ENCODE peak calls at places on chromosomes 7 and 10, in eight cellular contexts. I is psoas muscle, U is neural crest cell, J is progenitor cell of endocrine pancreas, E is GM10248, N is astrocyte of the spinal cord, M is Panc1, S is GM13976. T is an unnamed sample.

GRCh38 chr7:115232041-115232440 is 310.1 kb downstream of the MDFIC start:
- DNase-seq in N (peak), U (no peak), J (no peak), I (no peak), S (no peak), M (no peak), E (no peak), T (no peak)

GRCh38 chr10:121159670-121160069 is 308.5 kb downstream of the WDR11 start:
- DNase-seq in E (no peak), S (no peak), N (no peak), U (no peak), J (no peak), I (no peak), M (no peak), T (no peak)

GRCh38 chr7:51113962-51114361 is 202.6 kb downstream of the COBL start:
- DNase-seq in E (no peak), N (no peak), M (no peak), S (no peak), J (no peak), I (no peak), U (no peak), T (no peak)

GRCh38 chr10:48234807-48235206 is 39.7 kb downstream of the FRMPD2 start:
- DNase-seq in S (no peak), E (no peak), I (no peak), N (no peak), M (no peak), J (no peak), U (no peak), T (no peak)

GRCh38 chr7:96596120-96596826 is 113.4 kb downstream of the SEM1 start:
- DNase-seq in U (no peak), I (no peak), N (no peak), S (no peak), J (no peak), E (no peak), M (peak), T (no peak)

GRCh38 chr10:57692255-57692980 is 575.3 kb downstream of the IPMK start:
- DNase-seq in S (no peak), M (no peak), E (no peak), I (no peak), N (peak), U (no peak), J (no peak), T (no peak)

GRCh38 chr7:94394399-94395140 is at the start of gene COL1A2:
- DNase-seq in M (no peak), J (peak), N (peak), S (peak), U (peak), I (peak), E (peak), T (peak)

GRCh38 chr7:20778063-20778721 is 8.5 kb downstream of the SP8 start:
- DNase-seq in J (peak), I (peak), E (peak), M (no peak), N (no peak), U (peak), S (peak), T (peak)

GRCh38 chr7:157140118-157140905 is 1.6 kb downstream of the UBE3C start:
- DNase-seq in E (no peak), I (no peak), N (no peak), J (no peak), M (no peak), S (no peak), U (no peak), T (no peak)

GRCh38 chr10:52268790-52269189 is 45.3 kb upstream of the DKK1 start:
- DNase-seq in E (no peak), S (no peak), U (no peak), J (no peak), N (no peak), I (no peak), M (no peak), T (no peak)

GRCh38 chr7:29815181-29816105 is 9.1 kb downstream of the WIPF3 start:
- DNase-seq in M (no peak), S (no peak), E (no peak), N (no peak), U (no peak), J (no peak), I (no peak), T (no peak)

GRCh38 chr7:99293650-99294049 is 21.0 kb downstream of the MYH16 start:
- DNase-seq in S (no peak), E (no peak), J (no peak), M (no peak), U (no peak), I (no peak), N (no peak), T (no peak)

GRCh38 chr7:50397971-50398324 is 52.2 kb downstream of the FIGNL1 start:
- DNase-seq in I (no peak), J (no peak), E (no peak), S (no peak), M (no peak), U (no peak), N (no peak), T (no peak)

GRCh38 chr7:38321050-38321449 is 47.6 kb upstream of the TARP start:
- DNase-seq in S (no peak), E (no peak), N (no peak), J (no peak), I (no peak), M (no peak), U (no peak), T (no peak)

GRCh38 chr10:79930751-79931150 is 18.2 kb downstream of the SFTPD start:
- DNase-seq in I (no peak), J (no peak), S (no peak), U (no peak), M (no peak), E (no peak), N (no peak), T (no peak)

GRCh38 chr10:79070611-79071534 is 2.1 kb downstream of the ZMIZ1 start:
- DNase-seq in U (peak), I (peak), E (no peak), N (peak), S (no peak), M (no peak), J (peak), T (peak)

GRCh38 chr10:47397256-47397655 is 13.2 kb upstream of the ZNF488 start:
- DNase-seq in M (no peak), I (no peak), J (no peak), N (no peak), U (no peak), E (no peak), S (no peak), T (no peak)

GRCh38 chr10:31582365-31583052 is 263.5 kb downstream of the ZEB1 start:
- DNase-seq in M (no peak), S (no peak), E (no peak), J (no peak), I (no peak), N (peak), U (no peak), T (no peak)

GRCh38 chr7:92904292-92905131 is 68.1 kb upstream of the CDK6 start:
- DNase-seq in S (peak), E (peak), J (no peak), N (peak), M (peak), U (no peak), I (no peak), T (no peak)

GRCh38 chr10:21535494-21535818 is 1.4 kb downstream of the MLLT10 start:
- DNase-seq in I (no peak), S (no peak), N (peak), M (no peak), J (no peak), U (no peak), E (no peak), T (no peak)

GRCh38 chr7:80183900-80184685 is 49.5 kb downstream of the GNAI1 start:
- DNase-seq in I (no peak), S (no peak), U (no peak), J (no peak), E (no peak), M (no peak), N (no peak), T (no peak)

GRCh38 chr10:103666109-103666508 is 172.6 kb downstream of the NEURL1 start:
- DNase-seq in S (no peak), U (peak), E (no peak), J (no peak), M (no peak), N (no peak), I (no peak), T (no peak)

GRCh38 chr7:36245900-36246299 is 92.8 kb downstream of the EEPD1 start:
- DNase-seq in J (no peak), M (no peak), N (no peak), I (no peak), E (no peak), U (no peak), S (no peak), T (peak)

GRCh38 chr10:79047875-79048638 is 20.7 kb upstream of the ZMIZ1 start:
- DNase-seq in I (peak), J (no peak), S (no peak), N (no peak), U (no peak), M (no peak), E (no peak), T (no peak)

GRCh38 chr10:119614686-119615085 is 17.9 kb upstream of the TIAL1 start:
- DNase-seq in I (no peak), S (no peak), E (no peak), M (no peak), N (no peak), U (no peak), J (no peak), T (no peak)

DNA sequence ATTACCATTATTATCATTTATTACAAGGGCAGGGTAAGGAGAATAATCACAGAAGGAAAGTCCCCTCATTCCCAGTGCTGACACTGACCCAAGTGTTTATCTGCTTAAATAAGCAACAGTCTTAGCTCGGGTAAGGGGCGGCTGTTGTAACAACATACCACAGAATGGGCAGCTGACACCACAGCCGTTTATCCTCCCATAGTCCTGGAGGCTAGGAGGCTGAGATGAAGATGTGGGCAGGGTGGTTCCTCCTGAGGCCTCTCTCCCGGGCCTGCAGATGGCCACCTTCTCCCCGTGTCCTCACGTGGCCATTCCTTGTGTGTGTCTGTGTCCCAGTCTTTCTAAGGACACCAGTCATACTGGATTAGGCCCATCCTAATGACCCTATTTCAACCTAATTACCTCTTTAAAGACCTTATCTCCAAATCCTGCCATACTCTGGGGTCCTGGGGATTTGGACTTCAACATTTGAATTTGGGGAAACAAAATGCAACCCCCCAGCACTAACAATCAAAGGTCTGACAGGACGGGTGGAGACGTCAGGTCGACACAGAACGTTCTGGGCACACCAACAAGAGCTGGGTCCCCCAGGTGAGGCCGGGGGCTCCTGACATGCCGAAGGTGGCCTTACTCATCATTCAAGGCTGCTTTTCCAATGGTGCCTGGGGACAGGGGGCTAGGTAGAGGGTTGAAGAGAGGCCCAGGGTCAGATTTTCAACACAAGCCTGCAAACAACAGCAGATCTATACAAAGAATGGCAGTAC is 93.5 kb downstream of the TNS3 start:
- DNase-seq in N (no peak), M (no peak), I (no peak), S (no peak), E (no peak), U (no peak), J (no peak), T (no peak)
- TF ChIP-seq CTCF in N (no peak), M (no peak), I (no peak), S (no peak), E (no peak), U (no peak), J (no peak), T (no peak)

DNA sequence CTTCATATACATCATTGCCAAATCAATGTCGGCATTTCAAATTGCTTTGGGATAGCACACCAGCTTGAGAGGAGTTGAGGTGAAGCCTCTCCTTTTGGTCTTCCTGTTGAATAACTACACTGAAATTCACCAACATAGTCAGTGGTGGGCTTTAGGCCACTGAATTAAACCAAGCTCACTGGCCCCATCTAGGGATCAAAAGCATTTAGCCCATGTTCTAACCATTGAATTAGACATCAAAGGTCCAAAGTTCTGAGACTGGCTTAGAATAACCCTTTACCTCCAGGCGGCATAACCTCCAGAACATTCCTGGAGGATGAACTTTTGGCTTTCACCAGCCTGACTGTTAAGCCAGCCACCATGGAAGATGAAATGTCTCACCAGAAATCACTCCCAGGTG is 54.6 kb downstream of the BPGM start:
- DNase-seq in M (no peak), N (no peak), J (no peak), S (peak), E (peak), U (no peak), I (no peak), T (no peak)
- TF ChIP-seq CTCF in M (peak), N (peak), J (peak), S (peak), E (peak), U (peak), I (peak), T (peak)

GRCh38 chr10:53489783-53490182 is 717.2 kb upstream of the MBL2 start:
- DNase-seq in M (no peak), S (no peak), N (no peak), U (no peak), I (no peak), E (no peak), J (no peak), T (no peak)
- TF ChIP-seq CTCF in M (no peak), S (no peak), N (no peak), U (no peak), I (no peak), E (no peak), J (no peak), T (no peak)

GRCh38 chr7:107982463-107982862 is 20.5 kb downstream of the LAMB1 start:
- DNase-seq in S (no peak), E (no peak), U (no peak), J (no peak), N (no peak), M (no peak), I (no peak), T (no peak)

GRCh38 chr7:107980171-107980570 is 22.8 kb downstream of the LAMB1 start:
- DNase-seq in M (no peak), S (no peak), E (no peak), N (no peak), I (no peak), J (no peak), U (no peak), T (no peak)

GRCh38 chr7:107981466-107981865 is 21.5 kb downstream of the LAMB1 start:
- DNase-seq in I (no peak), J (no peak), U (no peak), E (no peak), M (no peak), S (no peak), N (no peak), T (no peak)

GRCh38 chr7:107980671-107981190 is 22.2 kb downstream of the LAMB1 start:
- DNase-seq in J (no peak), S (no peak), I (no peak), U (no peak), M (no peak), E (no peak), N (no peak), T (no peak)

DNA sequence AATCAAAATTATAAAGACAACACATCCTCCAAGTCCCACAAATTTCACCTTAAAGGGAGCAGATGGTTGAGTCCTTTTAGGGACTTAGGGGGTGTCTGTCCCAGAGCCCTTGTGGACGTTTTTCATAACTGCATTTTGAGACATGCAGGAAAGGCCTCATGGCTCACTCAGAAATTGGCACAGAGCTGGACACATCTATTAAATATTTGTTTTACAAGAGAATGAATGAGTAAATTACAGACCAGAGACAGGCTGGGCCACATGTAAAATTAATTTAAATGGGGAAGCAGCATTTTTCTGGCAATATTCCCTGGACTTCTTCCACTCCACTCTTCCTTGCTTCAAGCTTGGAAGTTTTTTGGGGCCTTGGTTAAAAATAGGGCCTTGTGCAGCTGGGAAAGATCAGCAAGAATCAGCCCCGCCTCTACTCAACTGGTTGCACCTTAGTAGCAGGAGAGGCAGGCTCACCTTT is 20.0 kb downstream of the LAMB1 start:
- DNase-seq in E (no peak), I (no peak), S (no peak), M (no peak), J (no peak), U (no peak), N (peak), T (no peak)
- TF ChIP-seq CTCF in E (no peak), I (no peak), S (no peak), M (no peak), J (peak), U (peak), N (peak), T (no peak)

GRCh38 chr10:86698207-86698940 is 30.1 kb downstream of the LDB3 start:
- DNase-seq in U (no peak), J (no peak), E (no peak), I (no peak), M (no peak), N (no peak), S (no peak), T (no peak)
- TF ChIP-seq CTCF in U (no peak), J (peak), E (no peak), I (no peak), M (peak), N (peak), S (no peak), T (no peak)

GRCh38 chr7:6008668-6009611 is at the start of the genes AIMP2 and PMS2:
- DNase-seq in J (peak), N (peak), S (peak), U (peak), E (peak), I (peak), M (peak), T (peak)
- TF ChIP-seq CTCF in J (peak), N (no peak), S (peak), U (peak), E (peak), I (no peak), M (no peak), T (no peak)

GRCh38 chr10:13470270-13470669 is 58.5 kb downstream of the BEND7 start:
- DNase-seq in N (no peak), U (no peak), S (no peak), E (no peak), J (no peak), I (no peak), M (no peak), T (no peak)
- TF ChIP-seq CTCF in N (no peak), U (peak), S (no peak), E (no peak), J (peak), I (no peak), M (peak), T (no peak)

T was measured in upper lobe of left lung.